ENCODE peak calls at places on chromosomes 13 and 19, in four cellular contexts. Q is H1, U is GM12878, Y is HepG2. T is an unnamed sample.

GRCh38 chr13:112616586-112617381 is 28.8 kb upstream of the TUBGCP3 start:
- DNase-seq in Q (peak), U (no peak), Y (peak), T (no peak)

GRCh38 chr19:46784262-46785053 is 3.9 kb downstream of the SLC1A5 start:
- DNase-seq in Q (peak), U (peak), Y (peak), T (no peak)

GRCh38 chr19:6276447-6276846 is 3.3 kb downstream of the MLLT1 start:
- DNase-seq in Q (no peak), U (no peak), Y (no peak), T (no peak)

GRCh38 chr13:96925869-96926628 is 68.2 kb downstream of the OXGR1 start:
- DNase-seq in Q (no peak), U (no peak), Y (peak), T (no peak)

GRCh38 chr13:107518292-107518691 is 697.0 kb downstream of the LIG4 start:
- DNase-seq in Q (no peak), U (no peak), Y (no peak), T (no peak)

GRCh38 chr19:18450021-18450933 is 12.3 kb upstream of the ISYNA1 start:
- DNase-seq in Q (no peak), U (no peak), Y (no peak), T (no peak)

GRCh38 chr19:56137405-56137804 is 3.7 kb upstream of the ZNF444 start:
- DNase-seq in Q (no peak), U (no peak), Y (no peak), T (no peak)

GRCh38 chr19:54415208-54415900 is at the start of gene TTYH1:
- DNase-seq in Q (peak), U (no peak), Y (no peak), T (no peak)

GRCh38 chr19:2582984-2583956 is 107.3 kb downstream of the GADD45B start:
- DNase-seq in Q (no peak), U (no peak), Y (no peak), T (no peak)

GRCh38 chr13:19791953-19792537 is 9.3 kb upstream of the PSPC1 start:
- DNase-seq in Q (no peak), U (no peak), Y (no peak), T (peak)

GRCh38 chr19:42540071-42540553 is 11.8 kb upstream of the CEACAM1 start:
- DNase-seq in Q (peak), U (no peak), Y (no peak), T (no peak)

DNA sequence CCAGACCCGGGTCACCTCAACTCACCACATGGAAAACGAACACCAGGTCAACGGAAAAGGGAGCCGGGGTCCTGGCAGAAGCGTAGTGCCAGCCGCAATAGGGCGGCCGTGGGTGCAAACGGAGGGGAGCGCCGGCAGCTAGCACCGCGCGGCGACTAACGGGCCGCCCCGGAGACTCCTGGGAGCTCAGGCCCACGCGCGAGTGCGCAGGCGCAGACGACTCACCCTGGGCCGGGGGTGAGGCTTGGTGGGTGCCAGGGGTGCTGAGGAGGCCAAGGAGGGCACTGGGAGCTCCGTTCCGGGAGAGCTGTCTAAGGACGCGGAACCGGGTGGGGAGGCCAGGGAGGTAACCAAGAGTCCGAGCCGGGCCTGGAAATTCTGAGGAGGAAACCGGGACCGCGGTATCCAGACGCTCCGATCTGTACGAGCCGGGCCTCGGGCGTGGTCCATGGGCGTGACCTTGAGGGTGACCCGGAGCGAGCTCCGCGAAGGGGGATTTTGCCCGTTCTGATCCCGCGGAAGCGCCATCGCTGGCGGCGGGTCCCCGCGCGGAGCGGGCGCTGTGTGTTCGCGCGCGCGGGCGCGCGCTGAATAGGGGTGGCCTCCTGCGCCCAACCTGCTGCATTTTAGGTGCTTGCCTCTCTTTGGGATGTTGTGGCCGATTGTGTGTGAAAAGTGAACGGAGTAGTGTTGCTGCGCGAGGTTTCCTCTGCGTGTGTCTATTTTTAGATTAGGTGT is at the start of gene ZNF382:
- DNase-seq in Q (peak), U (peak), Y (peak), T (no peak)
- TF ChIP-seq SUZ12 in Q (no peak), U (no peak), Y (no peak), T (no peak)

GRCh38 chr19:10516671-10517286 is 468 bp downstream of the S1PR5 start:
- DNase-seq in Q (no peak), U (no peak), Y (no peak), T (no peak)

GRCh38 chr19:10517361-10517759 is at the start of gene S1PR5:
- DNase-seq in Q (no peak), U (no peak), Y (no peak), T (no peak)

GRCh38 chr19:10518444-10519361 is 1.5 kb upstream of the S1PR5 start:
- DNase-seq in Q (peak), U (no peak), Y (no peak), T (no peak)

GRCh38 chr19:10519421-10519820 is 2.2 kb upstream of the S1PR5 start:
- DNase-seq in Q (no peak), U (no peak), Y (no peak), T (no peak)

GRCh38 chr19:10517760-10518443 is 655 bp upstream of the S1PR5 start:
- DNase-seq in Q (peak), U (no peak), Y (no peak), T (no peak)
- TF ChIP-seq YY1 in Q (no peak), U (no peak), Y (no peak), T (no peak)

DNA sequence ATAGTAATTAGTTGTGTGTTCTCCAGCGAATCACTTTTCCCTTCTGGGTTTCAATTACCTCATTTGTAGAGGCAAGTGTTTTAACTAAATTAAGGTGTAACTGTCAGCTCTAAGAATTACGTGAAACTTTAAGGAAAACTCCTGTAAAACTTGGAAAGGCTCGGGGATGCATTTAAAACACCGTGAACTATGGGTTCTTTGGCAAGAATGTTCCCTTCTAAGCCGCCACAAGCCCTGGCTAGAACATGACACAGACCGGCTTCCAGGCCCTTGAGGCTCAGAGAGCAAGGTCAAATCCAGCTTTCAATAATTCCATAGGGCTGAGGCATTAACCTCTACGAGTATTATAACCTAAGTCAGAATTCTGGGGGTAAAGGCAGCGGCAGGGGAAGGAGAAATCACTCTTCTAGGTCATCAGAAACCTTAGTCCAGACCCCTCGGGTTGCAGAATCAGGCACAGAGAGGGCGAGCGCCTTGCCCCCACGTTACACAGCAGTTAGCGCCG is 662 bp downstream of the VWA8 start:
- DNase-seq in Q (no peak), U (no peak), Y (peak), T (no peak)
- TF ChIP-seq SUZ12 in Q (no peak), U (no peak), Y (no peak), T (no peak)

GRCh38 chr13:31166591-31166990 is 4.9 kb upstream of the HSPH1 start:
- DNase-seq in Q (no peak), U (no peak), Y (peak), T (no peak)

GRCh38 chr13:31159306-31159705 is 2.4 kb downstream of the HSPH1 start:
- DNase-seq in Q (no peak), U (no peak), Y (no peak), T (no peak)

GRCh38 chr13:31161583-31162150 is at the start of gene HSPH1:
- DNase-seq in Q (no peak), U (peak), Y (peak), T (peak)

GRCh38 chr13:31162151-31163008 is 676 bp upstream of the HSPH1 start:
- DNase-seq in Q (peak), U (peak), Y (peak), T (peak)

GRCh38 chr13:31160857-31161582 is 684 bp downstream of the HSPH1 start:
- DNase-seq in Q (peak), U (peak), Y (peak), T (no peak)
- TF ChIP-seq YY1 in Q (no peak), U (peak), Y (no peak), T (no peak)

DNA sequence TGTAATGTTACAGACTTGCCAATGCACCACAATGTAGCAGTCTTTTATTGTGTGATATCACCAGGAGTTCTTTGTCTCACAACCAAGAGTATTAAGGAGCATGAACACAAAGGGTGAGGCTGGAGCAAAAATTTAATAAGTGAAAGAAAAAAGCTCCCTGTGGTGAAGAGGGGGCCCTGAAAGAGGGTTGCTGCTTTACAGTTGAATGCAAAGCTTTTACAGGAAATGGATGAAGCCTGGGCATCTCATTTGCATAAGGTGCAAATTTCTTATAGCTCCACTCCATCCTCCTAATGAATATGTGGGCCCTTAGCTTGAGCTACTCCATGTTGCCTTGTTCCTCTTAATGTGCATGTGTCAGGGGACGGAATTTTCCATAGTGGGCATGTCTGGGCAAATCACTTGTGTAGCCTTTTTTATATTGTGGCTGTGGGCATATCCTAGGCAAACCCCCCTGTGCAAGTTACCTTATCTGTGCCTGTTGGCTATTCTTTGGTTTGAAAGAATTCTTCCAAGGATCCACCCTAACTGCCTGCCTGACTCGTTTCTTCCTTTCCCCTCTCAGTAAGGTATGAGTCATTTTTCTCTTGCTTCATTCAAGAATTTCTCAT is 45.3 kb upstream of the TRPC4 start:
- DNase-seq in Q (peak), U (no peak), Y (no peak), T (peak)
- TF ChIP-seq SUZ12 in Q (no peak), U (no peak), Y (no peak), T (no peak)

GRCh38 chr13:73061478-73062275 is 2.9 kb downstream of the KLF5 start:
- DNase-seq in Q (no peak), U (no peak), Y (no peak), T (no peak)
- TF ChIP-seq YY1 in Q (no peak), U (no peak), Y (no peak), T (no peak)

GRCh38 chr19:13644648-13645047 is 119.7 kb upstream of the MRI1 start:
- DNase-seq in Q (no peak), U (no peak), Y (no peak), T (no peak)
- TF ChIP-seq SUZ12 in Q (no peak), U (no peak), Y (no peak), T (no peak)

DNA sequence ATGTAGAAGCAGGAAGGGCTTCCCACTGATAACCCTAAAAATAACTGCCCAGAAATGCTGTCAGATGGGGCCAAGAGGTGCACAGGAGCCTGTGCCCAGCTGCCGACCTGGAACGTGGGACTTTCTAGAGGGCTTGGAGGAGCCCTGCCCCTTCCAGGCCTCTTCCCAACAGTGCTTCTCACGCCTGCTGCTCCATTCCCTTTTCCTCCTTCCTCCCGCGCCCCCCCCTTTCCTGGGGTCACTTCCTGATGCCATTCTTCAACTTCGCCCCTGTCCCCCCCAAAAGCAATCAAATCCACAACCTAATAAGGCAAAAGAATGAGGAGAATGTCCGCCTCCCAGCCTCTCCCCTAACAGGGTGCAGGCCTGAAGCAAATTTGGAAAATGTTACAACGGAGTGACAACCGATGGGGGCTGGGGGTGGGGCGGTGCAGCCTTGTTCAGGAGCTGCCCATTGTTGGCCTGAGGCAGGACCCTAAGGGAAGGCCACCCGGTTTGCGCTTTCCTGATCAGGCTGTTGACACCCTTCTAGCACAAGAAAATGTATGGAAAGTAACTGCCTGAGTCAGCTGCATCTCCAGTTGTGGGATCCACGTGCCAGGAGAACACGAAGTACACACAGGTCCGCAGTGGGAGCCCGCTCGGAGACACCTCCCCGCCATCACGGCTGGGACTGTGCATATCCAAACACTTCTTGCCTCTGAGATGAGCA is 18.7 kb downstream of the ACTN4 start:
- DNase-seq in Q (peak), U (no peak), Y (peak), T (peak)
- TF ChIP-seq YY1 in Q (peak), U (no peak), Y (no peak), T (no peak)

DNA sequence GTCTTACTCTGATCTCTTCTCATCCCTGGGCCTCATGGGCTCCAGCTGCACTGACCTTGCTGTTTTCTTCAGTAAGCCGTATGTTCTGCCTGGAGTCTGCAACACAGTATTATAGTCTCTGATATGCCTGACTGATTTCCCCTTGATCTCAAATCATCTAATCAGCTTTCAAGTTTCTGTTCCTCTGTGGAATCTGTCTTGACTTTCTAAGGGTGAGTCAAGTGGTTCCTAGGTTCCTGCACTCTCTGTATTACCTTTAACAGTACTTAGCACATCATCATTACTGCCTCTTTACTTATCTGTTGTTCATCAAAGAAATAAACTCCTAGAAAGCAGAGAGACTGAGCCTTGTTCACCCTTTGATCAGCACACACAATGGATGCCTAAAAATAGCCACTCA is 350.7 kb downstream of the LMO7 start:
- DNase-seq in Q (no peak), U (peak), Y (no peak), T (no peak)
- TF ChIP-seq SUZ12 in Q (no peak), U (no peak), Y (no peak), T (no peak)